ENCODE peak calls at places on chromosome 14, in ten cellular contexts. One of them, this sample, is unnamed.

GRCh38 chr14:70821916-70822705 is 12.8 kb upstream of the MAP3K9 start:
- DNase-seq in PC-3: peak; percentile 41
- DNase-seq in tibial nerve: no peak
- DNase-seq in CD4-positive, alpha-beta T cell: peak; percentile 38
- DNase-seq in nephron progenitor cell: peak; percentile 71
- DNase-seq in heart left ventricle: peak; percentile 64
- DNase-seq in pancreas: peak; percentile 75
- DNase-seq in upper lobe of right lung: peak; percentile 75
- DNase-seq in foreskin keratinocyte: no peak
- DNase-seq in tibial artery: peak; percentile 36
- DNase-seq in this sample: no peak

GRCh38 chr14:68552597-68552996 is 240.3 kb downstream of the ZFP36L1 start:
- DNase-seq in PC-3: no peak
- DNase-seq in tibial nerve: no peak
- DNase-seq in CD4-positive, alpha-beta T cell: no peak
- DNase-seq in nephron progenitor cell: no peak
- DNase-seq in heart left ventricle: no peak
- DNase-seq in pancreas: no peak
- DNase-seq in upper lobe of right lung: no peak
- DNase-seq in foreskin keratinocyte: peak; percentile 80
- DNase-seq in tibial artery: peak; percentile 64
- DNase-seq in this sample: no peak

GRCh38 chr14:50800032-50800431 is 30.9 kb downstream of the NIN start:
- DNase-seq in PC-3: peak; percentile 83
- DNase-seq in tibial nerve: no peak
- DNase-seq in CD4-positive, alpha-beta T cell: no peak
- DNase-seq in nephron progenitor cell: no peak
- DNase-seq in heart left ventricle: no peak
- DNase-seq in pancreas: no peak
- DNase-seq in upper lobe of right lung: no peak
- DNase-seq in foreskin keratinocyte: no peak
- DNase-seq in tibial artery: no peak
- DNase-seq in this sample: no peak

GRCh38 chr14:71498151-71498734 is 434.0 kb upstream of the RGS6 start:
- DNase-seq in PC-3: no peak
- DNase-seq in tibial nerve: no peak
- DNase-seq in CD4-positive, alpha-beta T cell: no peak
- DNase-seq in nephron progenitor cell: no peak
- DNase-seq in heart left ventricle: no peak
- DNase-seq in pancreas: no peak
- DNase-seq in upper lobe of right lung: no peak
- DNase-seq in foreskin keratinocyte: no peak
- DNase-seq in tibial artery: no peak
- DNase-seq in this sample: no peak

GRCh38 chr14:97489750-97490149 is 692.6 kb downstream of the VRK1 start:
- DNase-seq in PC-3: no peak
- DNase-seq in tibial nerve: no peak
- DNase-seq in CD4-positive, alpha-beta T cell: no peak
- DNase-seq in nephron progenitor cell: no peak
- DNase-seq in heart left ventricle: no peak
- DNase-seq in pancreas: no peak
- DNase-seq in upper lobe of right lung: no peak
- DNase-seq in foreskin keratinocyte: no peak
- DNase-seq in tibial artery: no peak
- DNase-seq in this sample: no peak

GRCh38 chr14:23557946-23558345 is 1.9 kb downstream of the THTPA start:
- DNase-seq in PC-3: no peak
- DNase-seq in tibial nerve: no peak
- DNase-seq in CD4-positive, alpha-beta T cell: no peak
- DNase-seq in nephron progenitor cell: no peak
- DNase-seq in heart left ventricle: no peak
- DNase-seq in pancreas: no peak
- DNase-seq in upper lobe of right lung: no peak
- DNase-seq in foreskin keratinocyte: no peak
- DNase-seq in tibial artery: no peak
- DNase-seq in this sample: no peak

GRCh38 chr14:68701001-68701741 is 91.7 kb downstream of the ZFP36L1 start:
- DNase-seq in PC-3: no peak
- DNase-seq in tibial nerve: no peak
- DNase-seq in CD4-positive, alpha-beta T cell: no peak
- DNase-seq in nephron progenitor cell: no peak
- DNase-seq in heart left ventricle: no peak
- DNase-seq in pancreas: no peak
- DNase-seq in upper lobe of right lung: no peak
- DNase-seq in foreskin keratinocyte: no peak
- DNase-seq in tibial artery: peak; percentile 2
- DNase-seq in this sample: no peak

GRCh38 chr14:103091883-103092222 is 2.7 kb upstream of the EXOC3L4 start:
- DNase-seq in PC-3: no peak
- DNase-seq in tibial nerve: no peak
- DNase-seq in CD4-positive, alpha-beta T cell: no peak
- DNase-seq in nephron progenitor cell: no peak
- DNase-seq in heart left ventricle: no peak
- DNase-seq in pancreas: no peak
- DNase-seq in upper lobe of right lung: no peak
- DNase-seq in foreskin keratinocyte: no peak
- DNase-seq in tibial artery: no peak
- DNase-seq in this sample: no peak

GRCh38 chr14:101184104-101184455 is 280.6 kb upstream of the RTL1 start:
- DNase-seq in PC-3: no peak
- DNase-seq in tibial nerve: no peak
- DNase-seq in CD4-positive, alpha-beta T cell: no peak
- DNase-seq in nephron progenitor cell: no peak
- DNase-seq in heart left ventricle: no peak
- DNase-seq in pancreas: no peak
- DNase-seq in upper lobe of right lung: peak; percentile 52
- DNase-seq in foreskin keratinocyte: no peak
- DNase-seq in tibial artery: no peak
- DNase-seq in this sample: no peak

GRCh38 chr14:80535171-80535570 is 323.9 kb upstream of the DIO2 start:
- DNase-seq in PC-3: no peak
- DNase-seq in tibial nerve: no peak
- DNase-seq in CD4-positive, alpha-beta T cell: no peak
- DNase-seq in nephron progenitor cell: no peak
- DNase-seq in heart left ventricle: no peak
- DNase-seq in pancreas: no peak
- DNase-seq in upper lobe of right lung: no peak
- DNase-seq in foreskin keratinocyte: no peak
- DNase-seq in tibial artery: no peak
- DNase-seq in this sample: no peak

GRCh38 chr14:67815573-67816235 is 686 bp downstream of the ZFYVE26 start:
- DNase-seq in PC-3: peak; percentile 41
- DNase-seq in tibial nerve: no peak
- DNase-seq in CD4-positive, alpha-beta T cell: no peak
- DNase-seq in nephron progenitor cell: no peak
- DNase-seq in heart left ventricle: no peak
- DNase-seq in pancreas: no peak
- DNase-seq in upper lobe of right lung: no peak
- DNase-seq in foreskin keratinocyte: peak; percentile 55
- DNase-seq in tibial artery: no peak
- DNase-seq in this sample: no peak

GRCh38 chr14:103562135-103562384 is 397 bp downstream of the BAG5 start:
- DNase-seq in PC-3: peak; percentile 20
- DNase-seq in tibial nerve: no peak
- DNase-seq in CD4-positive, alpha-beta T cell: no peak
- DNase-seq in nephron progenitor cell: no peak
- DNase-seq in heart left ventricle: peak; percentile 66
- DNase-seq in pancreas: no peak
- DNase-seq in upper lobe of right lung: no peak
- DNase-seq in foreskin keratinocyte: no peak
- DNase-seq in tibial artery: no peak
- DNase-seq in this sample: no peak

GRCh38 chr14:92728781-92729364 is 19.6 kb downstream of the LGMN start:
- DNase-seq in PC-3: peak; percentile 92
- DNase-seq in tibial nerve: no peak
- DNase-seq in CD4-positive, alpha-beta T cell: no peak
- DNase-seq in nephron progenitor cell: no peak
- DNase-seq in heart left ventricle: no peak
- DNase-seq in pancreas: no peak
- DNase-seq in upper lobe of right lung: no peak
- DNase-seq in foreskin keratinocyte: peak; percentile 80
- DNase-seq in tibial artery: no peak
- DNase-seq in this sample: no peak

GRCh38 chr14:50871914-50872732 is at the start of gene ABHD12B:
- DNase-seq in PC-3: no peak
- DNase-seq in tibial nerve: no peak
- DNase-seq in CD4-positive, alpha-beta T cell: no peak
- DNase-seq in nephron progenitor cell: peak; percentile 69
- DNase-seq in heart left ventricle: no peak
- DNase-seq in pancreas: peak; percentile 62
- DNase-seq in upper lobe of right lung: no peak
- DNase-seq in foreskin keratinocyte: no peak
- DNase-seq in tibial artery: no peak
- DNase-seq in this sample: no peak

GRCh38 chr14:69637503-69638030 is 26.2 kb downstream of the SUSD6 start:
- DNase-seq in PC-3: no peak
- DNase-seq in tibial nerve: no peak
- DNase-seq in CD4-positive, alpha-beta T cell: no peak
- DNase-seq in nephron progenitor cell: peak; percentile 23
- DNase-seq in heart left ventricle: peak; percentile 45
- DNase-seq in pancreas: no peak
- DNase-seq in upper lobe of right lung: no peak
- DNase-seq in foreskin keratinocyte: no peak
- DNase-seq in tibial artery: peak; percentile 23
- DNase-seq in this sample: no peak

GRCh38 chr14:75981426-75981825 is 369 bp downstream of the TGFB3 start:
- DNase-seq in PC-3: no peak
- DNase-seq in tibial nerve: no peak
- DNase-seq in CD4-positive, alpha-beta T cell: no peak
- DNase-seq in nephron progenitor cell: peak; percentile 34
- DNase-seq in heart left ventricle: no peak
- DNase-seq in pancreas: no peak
- DNase-seq in upper lobe of right lung: no peak
- DNase-seq in foreskin keratinocyte: no peak
- DNase-seq in tibial artery: peak; percentile 35
- DNase-seq in this sample: no peak

GRCh38 chr14:34365309-34365915 is 96.6 kb downstream of the SPTSSA start:
- DNase-seq in PC-3: peak; percentile 29
- DNase-seq in tibial nerve: no peak
- DNase-seq in CD4-positive, alpha-beta T cell: no peak
- DNase-seq in nephron progenitor cell: no peak
- DNase-seq in heart left ventricle: no peak
- DNase-seq in pancreas: no peak
- DNase-seq in upper lobe of right lung: no peak
- DNase-seq in foreskin keratinocyte: no peak
- DNase-seq in tibial artery: no peak
- DNase-seq in this sample: no peak

GRCh38 chr14:57889245-57889644 is 23.4 kb upstream of the SLC35F4 start:
- DNase-seq in PC-3: peak; percentile 94
- DNase-seq in tibial nerve: no peak
- DNase-seq in CD4-positive, alpha-beta T cell: no peak
- DNase-seq in nephron progenitor cell: no peak
- DNase-seq in heart left ventricle: peak; percentile 32
- DNase-seq in pancreas: peak; percentile 57
- DNase-seq in upper lobe of right lung: peak; percentile 78
- DNase-seq in foreskin keratinocyte: peak; percentile 33
- DNase-seq in tibial artery: peak; percentile 58
- DNase-seq in this sample: no peak

GRCh38 chr14:104820669-104821228 is 19.8 kb downstream of the ZBTB42 start:
- DNase-seq in PC-3: no peak
- DNase-seq in tibial nerve: no peak
- DNase-seq in CD4-positive, alpha-beta T cell: no peak
- DNase-seq in nephron progenitor cell: peak; percentile 77
- DNase-seq in heart left ventricle: peak; percentile 50
- DNase-seq in pancreas: peak; percentile 69
- DNase-seq in upper lobe of right lung: peak; percentile 88
- DNase-seq in foreskin keratinocyte: peak; percentile 52
- DNase-seq in tibial artery: peak; percentile 25
- DNase-seq in this sample: no peak
- TF ChIP-seq CTCF in PC-3: no peak
- TF ChIP-seq CTCF in tibial nerve: peak; percentile 54
- TF ChIP-seq CTCF in CD4-positive, alpha-beta T cell: no peak
- TF ChIP-seq CTCF in nephron progenitor cell: peak; percentile 45
- TF ChIP-seq CTCF in heart left ventricle: peak; percentile 20
- TF ChIP-seq CTCF in pancreas: peak; percentile 21
- TF ChIP-seq CTCF in upper lobe of right lung: peak; percentile 51
- TF ChIP-seq CTCF in foreskin keratinocyte: peak; percentile 78
- TF ChIP-seq CTCF in tibial artery: peak; percentile 43
- TF ChIP-seq CTCF in this sample: peak; percentile 65

GRCh38 chr14:104680806-104681688 is 8.4 kb upstream of the INF2 start:
- DNase-seq in PC-3: peak; percentile 86
- DNase-seq in tibial nerve: no peak
- DNase-seq in CD4-positive, alpha-beta T cell: no peak
- DNase-seq in nephron progenitor cell: no peak
- DNase-seq in heart left ventricle: no peak
- DNase-seq in pancreas: no peak
- DNase-seq in upper lobe of right lung: peak; percentile 81
- DNase-seq in foreskin keratinocyte: peak; percentile 82
- DNase-seq in tibial artery: peak; percentile 89
- DNase-seq in this sample: no peak
- TF ChIP-seq CTCF in PC-3: peak; percentile 45
- TF ChIP-seq CTCF in tibial nerve: peak; percentile 19
- TF ChIP-seq CTCF in CD4-positive, alpha-beta T cell: no peak
- TF ChIP-seq CTCF in nephron progenitor cell: no peak
- TF ChIP-seq CTCF in heart left ventricle: no peak
- TF ChIP-seq CTCF in pancreas: no peak
- TF ChIP-seq CTCF in upper lobe of right lung: peak; percentile 17
- TF ChIP-seq CTCF in foreskin keratinocyte: peak; percentile 59
- TF ChIP-seq CTCF in tibial artery: no peak
- TF ChIP-seq CTCF in this sample: no peak

DNA sequence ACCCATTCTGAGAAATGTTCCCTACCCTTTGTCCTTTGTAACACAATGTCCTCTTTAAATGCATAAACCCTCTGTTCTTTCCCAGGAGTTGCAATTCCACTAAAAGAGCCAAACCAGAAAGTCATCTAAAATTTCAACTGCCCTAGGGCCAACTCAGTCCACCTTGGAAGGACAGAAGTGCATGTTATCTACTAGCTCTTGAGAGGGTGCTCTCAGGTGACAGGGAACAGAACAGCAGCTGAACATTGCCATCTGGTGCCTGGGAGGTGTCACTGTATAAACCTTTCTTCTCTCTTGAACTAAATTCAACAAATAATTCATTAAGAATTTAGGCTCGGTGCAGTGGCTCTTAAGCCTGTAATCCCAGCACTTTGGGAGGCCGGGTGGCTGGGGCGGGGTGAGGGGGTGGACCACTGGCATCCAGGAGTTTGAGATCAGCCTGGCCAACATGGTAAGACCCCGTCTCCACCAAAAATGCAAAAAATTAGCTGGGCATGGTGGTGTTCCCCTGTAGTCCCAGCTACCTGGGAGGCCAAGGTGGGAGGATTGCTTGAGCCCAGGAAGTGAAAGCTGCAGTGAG is 10.3 kb upstream of the FERMT2 start:
- DNase-seq in PC-3: peak; percentile 88
- DNase-seq in tibial nerve: no peak
- DNase-seq in CD4-positive, alpha-beta T cell: peak; percentile 39
- DNase-seq in nephron progenitor cell: peak; percentile 27
- DNase-seq in heart left ventricle: peak; percentile 53
- DNase-seq in pancreas: no peak
- DNase-seq in upper lobe of right lung: peak; percentile 64
- DNase-seq in foreskin keratinocyte: peak; percentile 47
- DNase-seq in tibial artery: peak; percentile 49
- DNase-seq in this sample: no peak
- TF ChIP-seq CTCF in PC-3: peak; percentile 90
- TF ChIP-seq CTCF in tibial nerve: peak; percentile 62
- TF ChIP-seq CTCF in CD4-positive, alpha-beta T cell: peak; percentile 62
- TF ChIP-seq CTCF in nephron progenitor cell: peak; percentile 38
- TF ChIP-seq CTCF in heart left ventricle: peak; percentile 37
- TF ChIP-seq CTCF in pancreas: peak; percentile 21
- TF ChIP-seq CTCF in upper lobe of right lung: peak; percentile 68
- TF ChIP-seq CTCF in foreskin keratinocyte: peak; percentile 86
- TF ChIP-seq CTCF in tibial artery: peak; percentile 72
- TF ChIP-seq CTCF in this sample: peak; percentile 34

GRCh38 chr14:41650802-41651201 is 44.1 kb downstream of the LRFN5 start:
- DNase-seq in PC-3: no peak
- DNase-seq in tibial nerve: no peak
- DNase-seq in CD4-positive, alpha-beta T cell: no peak
- DNase-seq in nephron progenitor cell: no peak
- DNase-seq in heart left ventricle: no peak
- DNase-seq in pancreas: no peak
- DNase-seq in upper lobe of right lung: no peak
- DNase-seq in foreskin keratinocyte: no peak
- DNase-seq in tibial artery: no peak
- DNase-seq in this sample: no peak
- TF ChIP-seq CTCF in PC-3: no peak
- TF ChIP-seq CTCF in tibial nerve: no peak
- TF ChIP-seq CTCF in CD4-positive, alpha-beta T cell: no peak
- TF ChIP-seq CTCF in nephron progenitor cell: no peak
- TF ChIP-seq CTCF in heart left ventricle: no peak
- TF ChIP-seq CTCF in pancreas: no peak
- TF ChIP-seq CTCF in upper lobe of right lung: no peak
- TF ChIP-seq CTCF in foreskin keratinocyte: no peak
- TF ChIP-seq CTCF in tibial artery: no peak
- TF ChIP-seq CTCF in this sample: no peak